ENCODE peak calls at places on chromosomes 13 and 19, in four cellular contexts. Z is NCI-H1436; M is activated CD8-positive, alpha-beta memory T cell treated with anti-CD3 and anti-CD28 coated beads for 1 hour; W is anterior cingulate cortex. P is an unnamed sample.

GRCh38 chr19:8087876-8088275 is 35.3 kb downstream of the CCL25 start:
- DNase-seq in Z (no peak), M (no peak), W (no peak), P (no peak)

GRCh38 chr13:45055198-45055901 is 65.0 kb upstream of the GTF2F2 start:
- DNase-seq in Z (no peak), M (no peak), W (peak; percentile 18), P (peak; percentile 93)

GRCh38 chr13:36764957-36765356 is 54.1 kb upstream of the RFXAP start:
- DNase-seq in Z (no peak), M (no peak), W (no peak), P (no peak)

GRCh38 chr13:98976338-98976737 is 1.5 kb downstream of the DOCK9 start:
- DNase-seq in Z (no peak), M (no peak), W (no peak), P (peak; percentile 57)

GRCh38 chr19:49953376-49953775 is 7.6 kb downstream of the SIGLEC11 start:
- DNase-seq in Z (no peak), M (no peak), W (no peak), P (peak; percentile 18)

GRCh38 chr19:5943623-5944022 is 29.6 kb downstream of the CAPS start:
- DNase-seq in Z (no peak), M (no peak), W (no peak), P (peak; percentile 82)

GRCh38 chr19:57934820-57935665 is at the start of gene ZNF418:
- DNase-seq in Z (no peak), M (peak; percentile 3), W (peak; percentile 82), P (peak; percentile 84)

GRCh38 chr19:28960986-28961705 is 251.8 kb downstream of the UQCRFS1 start:
- DNase-seq in Z (no peak), M (no peak), W (no peak), P (peak; percentile 9)

GRCh38 chr13:49840266-49840665 is 47.8 kb upstream of the KPNA3 start:
- DNase-seq in Z (no peak), M (no peak), W (no peak), P (no peak)